ENCODE peak calls at places on chromosomes 6 and 20, in six cellular contexts. F is cerebellar nuclear complex; B is endothelial cell; Q is activated naive CD4-positive, alpha-beta T cell; H is Daoy; E is HL-60. S is an unnamed sample.

GRCh38 chr6:118899948-118900347 is 6.0 kb downstream of the ASF1A start:
- DNase-seq in F (no peak), B (no peak), Q (no peak), H (no peak), E (no peak), S (no peak)

GRCh38 chr6:35055906-35056305 is 85.2 kb downstream of the TCP11 start:
- DNase-seq in F (no peak), B (no peak), Q (no peak), H (no peak), E (no peak), S (no peak)

GRCh38 chr20:59331721-59332329 is 31.4 kb downstream of the EDN3 start:
- DNase-seq in F (no peak), B (no peak), Q (no peak), H (no peak), E (no peak), S (peak)

GRCh38 chr6:4698901-4699659 is 77.1 kb upstream of the CDYL start:
- DNase-seq in F (no peak), B (no peak), Q (no peak), H (no peak), E (no peak), S (no peak)

GRCh38 chr6:10719386-10720228 is 3.3 kb upstream of the TMEM14C start:
- DNase-seq in F (no peak), B (no peak), Q (no peak), H (no peak), E (no peak), S (no peak)

GRCh38 chr6:77015350-77015749 is 447.9 kb downstream of the HTR1B start:
- DNase-seq in F (no peak), B (no peak), Q (no peak), H (no peak), E (no peak), S (no peak)

GRCh38 chr6:109800771-109801170 is 109.7 kb downstream of the FIG4 start:
- DNase-seq in F (no peak), B (no peak), Q (no peak), H (no peak), E (no peak), S (no peak)

GRCh38 chr6:135173242-135173988 is 7.7 kb upstream of the MYB start:
- DNase-seq in F (no peak), B (no peak), Q (no peak), H (no peak), E (no peak), S (no peak)

GRCh38 chr20:7851031-7851490 is 89.2 kb downstream of the HAO1 start:
- DNase-seq in F (no peak), B (no peak), Q (no peak), H (no peak), E (no peak), S (no peak)

GRCh38 chr20:56447227-56447626 is 21.2 kb upstream of the RTF2 start:
- DNase-seq in F (no peak), B (no peak), Q (no peak), H (no peak), E (no peak), S (no peak)

GRCh38 chr20:4563534-4563933 is 158.2 kb upstream of the PRND start:
- DNase-seq in F (no peak), B (peak), Q (no peak), H (peak), E (peak), S (no peak)

GRCh38 chr6:158061709-158062461 is 80.2 kb downstream of the SYNJ2 start:
- DNase-seq in F (no peak), B (no peak), Q (no peak), H (peak), E (no peak), S (no peak)

GRCh38 chr6:1604347-1604990 is 5.2 kb upstream of the FOXC1 start:
- DNase-seq in F (no peak), B (peak), Q (peak), H (peak), E (no peak), S (peak)

GRCh38 chr6:27002447-27002846 is 245.1 kb upstream of the PRSS16 start:
- DNase-seq in F (no peak), B (no peak), Q (no peak), H (no peak), E (no peak), S (no peak)

GRCh38 chr20:57996465-57996864 is 232.0 kb downstream of the ANKRD60 start:
- DNase-seq in F (no peak), B (no peak), Q (no peak), H (peak), E (no peak), S (no peak)

GRCh38 chr20:48716086-48716485 is 111.7 kb downstream of the PREX1 start:
- DNase-seq in F (no peak), B (no peak), Q (no peak), H (no peak), E (no peak), S (no peak)

GRCh38 chr6:128570439-128571063 is 50.2 kb upstream of the PTPRK start:
- DNase-seq in F (no peak), B (no peak), Q (no peak), H (peak), E (no peak), S (no peak)

GRCh38 chr20:49880724-49881445 is 34.4 kb downstream of the SPATA2 start:
- DNase-seq in F (no peak), B (no peak), Q (no peak), H (no peak), E (no peak), S (no peak)

GRCh38 chr6:27902335-27903314 is 9.6 kb downstream of the OR2B2 start:
- DNase-seq in F (peak), B (peak), Q (peak), H (peak), E (no peak), S (peak)

GRCh38 chr20:41428285-41428684 is 61.7 kb upstream of the EMILIN3 start:
- DNase-seq in F (no peak), B (no peak), Q (no peak), H (no peak), E (no peak), S (no peak)

GRCh38 chr6:41063884-41064285 is 8.3 kb downstream of the OARD1 start:
- DNase-seq in F (no peak), B (no peak), Q (no peak), H (no peak), E (no peak), S (no peak)

S was measured in NCI-H187.